ENCODE peak calls at places on chromosomes 13 and 19, in six cellular contexts. C is stimulated activated CD4-positive, alpha-beta T cell treated with anti-CD3 and anti-CD28 coated beads, Interleukin-12 subunit alpha, Interleukin-12 subunit beta, amount 100 ng/mL, for 48 hours; O is GM19239; V is activated CD4-positive, alpha-beta T cell treated with anti-CD3 and anti-CD28 coated beads, Interleukin-2, amount 10 ng/mL, durations not matched to agents 7 days and 5 days; A is anterior cingulate cortex; D is COR-L47. W is an unnamed sample.

GRCh38 chr19:8036438-8037099 is 16.0 kb upstream of the CCL25 start:
- DNase-seq in C (no peak), A (no peak), V (no peak), D (peak; percentile 13), O (no peak), W (no peak)

GRCh38 chr13:72435251-72435650 is 292.2 kb downstream of the MZT1 start:
- DNase-seq in C (no peak), D (no peak), V (no peak), A (no peak), O (no peak), W (no peak)

GRCh38 chr13:46527237-46527636 is 25.7 kb upstream of the LRCH1 start:
- DNase-seq in V (no peak), D (no peak), C (no peak), A (no peak), O (no peak), W (no peak)

GRCh38 chr19:37817180-37817911 is 38.0 kb upstream of the ZNF573 start:
- DNase-seq in D (no peak), A (peak; percentile 67), O (no peak), V (peak; percentile 20), C (no peak), W (no peak)

GRCh38 chr19:18029617-18030338 is 21.8 kb downstream of the ARRDC2 start:
- DNase-seq in D (peak; percentile 88), V (no peak), A (no peak), C (no peak), O (no peak), W (no peak)

GRCh38 chr19:43667524-43668405 is 2.2 kb downstream of the PLAUR start:
- DNase-seq in V (no peak), D (no peak), O (no peak), A (no peak), C (no peak), W (peak; percentile 91)

GRCh38 chr13:60591348-60591747 is 194.3 kb downstream of the TDRD3 start:
- DNase-seq in A (no peak), D (no peak), V (no peak), O (no peak), C (no peak), W (no peak)

GRCh38 chr19:23403581-23404324 is 8.5 kb upstream of the ZNF91 start:
- DNase-seq in O (no peak), D (peak; percentile 59), C (no peak), V (no peak), A (no peak), W (no peak)

GRCh38 chr13:25659091-25659502 is 287.3 kb downstream of the ATP8A2 start:
- DNase-seq in O (no peak), A (no peak), D (peak; percentile 59), C (no peak), V (no peak), W (no peak)

GRCh38 chr19:2455481-2456300 is 1.1 kb downstream of the LMNB2 start:
- DNase-seq in A (no peak), C (peak; percentile 37), O (peak; percentile 89), D (peak; percentile 18), V (peak; percentile 48), W (no peak)

GRCh38 chr13:48726711-48727110 is 73.0 kb downstream of the CYSLTR2 start:
- DNase-seq in A (no peak), D (no peak), O (no peak), V (no peak), C (no peak), W (no peak)

GRCh38 chr19:37059142-37059541 is 19.1 kb upstream of the ZNF420 start:
- DNase-seq in D (no peak), V (no peak), O (no peak), C (no peak), A (no peak), W (no peak)

GRCh38 chr13:27261376-27261775 is 9.3 kb upstream of the RASL11A start:
- DNase-seq in D (no peak), O (no peak), A (no peak), C (no peak), V (no peak), W (no peak)

GRCh38 chr19:7561229-7561806 is 25.8 kb downstream of the PNPLA6 start:
- DNase-seq in A (no peak), O (no peak), V (no peak), C (no peak), D (no peak), W (no peak)

GRCh38 chr13:35964764-35965163 is 166.4 kb downstream of the DCLK1 start:
- DNase-seq in O (no peak), C (no peak), V (no peak), A (no peak), D (no peak), W (no peak)

GRCh38 chr19:9935409-9936062 is 779 bp downstream of the OLFM2 start:
- DNase-seq in C (no peak), O (no peak), V (no peak), A (no peak), D (no peak), W (no peak)

GRCh38 chr13:110874508-110874960 is 40.3 kb downstream of the ANKRD10 start:
- DNase-seq in D (peak; percentile 82), A (peak; percentile 43), C (peak; percentile 68), V (peak; percentile 32), O (peak; percentile 50), W (peak; percentile 96)

GRCh38 chr19:14476663-14477401 is 1.7 kb upstream of the PTGER1 start:
- DNase-seq in V (no peak), A (no peak), O (no peak), C (no peak), D (no peak), W (peak; percentile 50)

GRCh38 chr19:50204811-50205675 is 1.6 kb downstream of the MYH14 start:
- DNase-seq in V (no peak), O (no peak), D (no peak), C (no peak), A (peak; percentile 13), W (peak; percentile 91)

GRCh38 chr13:75341025-75341424 is 140.9 kb downstream of the TBC1D4 start:
- DNase-seq in A (no peak), D (no peak), O (no peak), V (no peak), C (no peak), W (no peak)

GRCh38 chr13:52348983-52349780 is 56.8 kb downstream of the THSD1 start:
- DNase-seq in D (no peak), C (no peak), O (no peak), V (no peak), A (no peak), W (no peak)

GRCh38 chr13:68304287-68304893 is 1074.3 kb upstream of the PCDH9 start:
- DNase-seq in O (peak; percentile 1), C (no peak), V (no peak), D (peak; percentile 13), A (no peak), W (no peak)

GRCh38 chr19:23328211-23328610 is 67.1 kb downstream of the ZNF91 start:
- DNase-seq in A (no peak), D (no peak), C (no peak), V (no peak), O (no peak), W (no peak)

GRCh38 chr13:40668335-40668734 is 1.9 kb upstream of the FOXO1 start:
- DNase-seq in O (peak; percentile 54), D (no peak), C (no peak), A (no peak), V (peak; percentile 27), W (peak; percentile 78)

GRCh38 chr19:18543814-18544475 is 572 bp upstream of the FKBP8 start:
- DNase-seq in V (peak; percentile 93), C (peak; percentile 68), D (peak; percentile 6), A (no peak), O (peak; percentile 78), W (peak; percentile 89)

GRCh38 chr19:14768001-14768400 is 10.4 kb downstream of the ADGRE2 start:
- DNase-seq in A (no peak), D (no peak), C (no peak), V (no peak), O (no peak), W (peak; percentile 54)

GRCh38 chr13:95624020-95624419 is 20.5 kb downstream of the DZIP1 start:
- DNase-seq in O (peak; percentile 35), A (no peak), D (peak; percentile 19), V (peak; percentile 35), C (no peak), W (no peak)

GRCh38 chr19:17289489-17289888 is 7.8 kb downstream of the ANKLE1 start:
- DNase-seq in D (no peak), O (no peak), C (peak; percentile 57), A (no peak), V (peak; percentile 30), W (no peak)

GRCh38 chr19:35298561-35298972 is 6.6 kb downstream of the MAG start:
- DNase-seq in V (no peak), O (no peak), D (no peak), A (no peak), C (no peak), W (no peak)

GRCh38 chr13:21318891-21319532 is 140.1 kb downstream of the ZDHHC20 start:
- DNase-seq in D (no peak), V (no peak), C (no peak), A (no peak), O (no peak), W (no peak)

GRCh38 chr19:15439821-15440641 is 9.7 kb downstream of the WIZ start:
- DNase-seq in A (no peak), O (no peak), C (no peak), V (no peak), D (no peak), W (no peak)

GRCh38 chr19:42280761-42281174 is 11.7 kb downstream of the CIC start:
- DNase-seq in D (no peak), C (no peak), O (no peak), A (peak; percentile 67), V (no peak), W (peak; percentile 63)